ENCODE peak calls at places on chromosomes 13 and 19, in four cellular contexts. One of them, this sample, is unnamed.

GRCh38 chr13:112990783-112991182 is 21.8 kb downstream of the MCF2L start:
- DNase-seq in heart left ventricle: no peak
- DNase-seq in BE2C: no peak
- DNase-seq in AG09309: no peak
- DNase-seq in this sample: no peak

GRCh38 chr19:35143231-35143715 is at the start of gene FXYD7:
- DNase-seq in AG09309: no peak
- DNase-seq in heart left ventricle: no peak
- DNase-seq in BE2C: peak; percentile 50
- DNase-seq in this sample: no peak

GRCh38 chr19:6271251-6271650 is 8.5 kb downstream of the MLLT1 start:
- DNase-seq in heart left ventricle: no peak
- DNase-seq in AG09309: no peak
- DNase-seq in BE2C: no peak
- DNase-seq in this sample: no peak

GRCh38 chr13:112446867-112447266 is 70.7 kb downstream of the SPACA7 start:
- DNase-seq in heart left ventricle: no peak
- DNase-seq in AG09309: no peak
- DNase-seq in BE2C: no peak
- DNase-seq in this sample: no peak

GRCh38 chr13:95160112-95160906 is 140.9 kb downstream of the ABCC4 start:
- DNase-seq in heart left ventricle: no peak
- DNase-seq in BE2C: no peak
- DNase-seq in AG09309: no peak
- DNase-seq in this sample: peak; percentile 15

GRCh38 chr19:13156968-13157882 is 7.0 kb downstream of the IER2 start:
- DNase-seq in BE2C: no peak
- DNase-seq in AG09309: no peak
- DNase-seq in heart left ventricle: no peak
- DNase-seq in this sample: no peak

GRCh38 chr19:1528596-1529429 is 4.9 kb downstream of the PLK5 start:
- DNase-seq in AG09309: no peak
- DNase-seq in heart left ventricle: no peak
- DNase-seq in BE2C: no peak
- DNase-seq in this sample: no peak

GRCh38 chr13:49627831-49628652 is at the start of gene ARL11:
- DNase-seq in AG09309: no peak
- DNase-seq in BE2C: peak; percentile 22
- DNase-seq in heart left ventricle: peak; percentile 68
- DNase-seq in this sample: peak; percentile 72

GRCh38 chr13:62137629-62138405 is 722.2 kb upstream of the PCDH20 start:
- DNase-seq in BE2C: no peak
- DNase-seq in heart left ventricle: no peak
- DNase-seq in AG09309: no peak
- DNase-seq in this sample: no peak

GRCh38 chr13:62473190-62473943 is 1057.7 kb upstream of the PCDH20 start:
- DNase-seq in BE2C: no peak
- DNase-seq in AG09309: no peak
- DNase-seq in heart left ventricle: no peak
- DNase-seq in this sample: no peak

GRCh38 chr13:43879323-43880181 is at the start of the genes CCDC122 and LACC1:
- DNase-seq in heart left ventricle: peak; percentile 83
- DNase-seq in BE2C: peak; percentile 79
- DNase-seq in AG09309: peak; percentile 29
- DNase-seq in this sample: peak; percentile 93

GRCh38 chr19:10007366-10007765 is 2.9 kb downstream of the COL5A3 start:
- DNase-seq in BE2C: no peak
- DNase-seq in AG09309: no peak
- DNase-seq in heart left ventricle: peak; percentile 69
- DNase-seq in this sample: no peak

GRCh38 chr19:50494186-50495019 is 16.6 kb downstream of the JOSD2 start:
- DNase-seq in heart left ventricle: no peak
- DNase-seq in BE2C: no peak
- DNase-seq in AG09309: no peak
- DNase-seq in this sample: no peak

GRCh38 chr19:9498183-9498902 is at the start of gene ZNF560:
- DNase-seq in AG09309: no peak
- DNase-seq in heart left ventricle: no peak
- DNase-seq in BE2C: peak; percentile 86
- DNase-seq in this sample: peak; percentile 4

GRCh38 chr13:110450016-110450900 is 111.3 kb downstream of the RAB20 start:
- DNase-seq in BE2C: no peak
- DNase-seq in AG09309: no peak
- DNase-seq in heart left ventricle: no peak
- DNase-seq in this sample: no peak

GRCh38 chr19:39765091-39766076 is 13.3 kb upstream of the LEUTX start:
- DNase-seq in heart left ventricle: peak; percentile 21
- DNase-seq in BE2C: peak; percentile 68
- DNase-seq in AG09309: no peak
- DNase-seq in this sample: peak; percentile 45

GRCh38 chr13:40518481-40518882 is 148.0 kb downstream of the FOXO1 start:
- DNase-seq in AG09309: no peak
- DNase-seq in heart left ventricle: no peak
- DNase-seq in BE2C: no peak
- DNase-seq in this sample: peak; percentile 61

GRCh38 chr19:48174445-48175030 is 4.1 kb downstream of the ZSWIM9 start:
- DNase-seq in BE2C: no peak
- DNase-seq in AG09309: no peak
- DNase-seq in heart left ventricle: no peak
- DNase-seq in this sample: no peak

GRCh38 chr19:48170817-48171347 is 402 bp downstream of the ZSWIM9 start:
- DNase-seq in AG09309: no peak
- DNase-seq in BE2C: no peak
- DNase-seq in heart left ventricle: no peak
- DNase-seq in this sample: no peak

GRCh38 chr19:48169974-48170803 is at the start of the genes LIG1 and ZSWIM9:
- DNase-seq in heart left ventricle: peak; percentile 92
- DNase-seq in BE2C: peak; percentile 95
- DNase-seq in AG09309: peak; percentile 79
- DNase-seq in this sample: peak; percentile 95

GRCh38 chr19:48169585-48169973 is 565 bp downstream of the LIG1 start:
- DNase-seq in AG09309: no peak
- DNase-seq in BE2C: peak; percentile 86
- DNase-seq in heart left ventricle: peak; percentile 60
- DNase-seq in this sample: peak; percentile 87

GRCh38 chr19:48171584-48172170 is 1.2 kb downstream of the ZSWIM9 start:
- DNase-seq in AG09309: no peak
- DNase-seq in BE2C: no peak
- DNase-seq in heart left ventricle: no peak
- DNase-seq in this sample: no peak
- H3K4me3 ChIP-seq in AG09309: peak overlapping the region; percentile 97
- H3K4me3 ChIP-seq in BE2C: no peak overlapping the region
- H3K4me3 ChIP-seq in heart left ventricle: no peak overlapping the region
- H3K4me3 ChIP-seq in this sample: peak overlapping the region; percentile 60

GRCh38 chr19:56764296-56764695 is 76.2 kb downstream of the PEG3 start:
- DNase-seq in AG09309: no peak
- DNase-seq in BE2C: no peak
- DNase-seq in heart left ventricle: no peak
- DNase-seq in this sample: no peak
- TF ChIP-seq CTCF in AG09309: no peak
- TF ChIP-seq CTCF in BE2C: no peak
- TF ChIP-seq CTCF in heart left ventricle: no peak
- TF ChIP-seq CTCF in this sample: no peak

GRCh38 chr19:3698386-3698950 is 1.8 kb downstream of the PIP5K1C start:
- DNase-seq in AG09309: no peak
- DNase-seq in BE2C: no peak
- DNase-seq in heart left ventricle: no peak
- DNase-seq in this sample: no peak
- H3K4me3 ChIP-seq in AG09309: peak overlapping the region; percentile 2
- H3K4me3 ChIP-seq in BE2C: no peak overlapping the region
- H3K4me3 ChIP-seq in heart left ventricle: peak overlapping the region; percentile 94
- H3K4me3 ChIP-seq in this sample: no peak overlapping the region

GRCh38 chr13:25657062-25657588 is 285.4 kb downstream of the ATP8A2 start:
- DNase-seq in heart left ventricle: no peak
- DNase-seq in BE2C: no peak
- DNase-seq in AG09309: no peak
- DNase-seq in this sample: no peak
- TF ChIP-seq CTCF in heart left ventricle: no peak
- TF ChIP-seq CTCF in BE2C: no peak
- TF ChIP-seq CTCF in AG09309: no peak
- TF ChIP-seq CTCF in this sample: no peak

GRCh38 chr13:99968521-99969367 is 2.8 kb downstream of the ZIC5 start:
- DNase-seq in AG09309: no peak
- DNase-seq in BE2C: no peak
- DNase-seq in heart left ventricle: no peak
- DNase-seq in this sample: no peak
- H3K4me3 ChIP-seq in AG09309: peak overlapping the region; percentile 28
- H3K4me3 ChIP-seq in BE2C: no peak overlapping the region
- H3K4me3 ChIP-seq in heart left ventricle: peak overlapping the region; percentile 38
- H3K4me3 ChIP-seq in this sample: no peak overlapping the region

This sample was measured in epithelial cell of esophagus.